ENCODE peak calls at places on chromosome 20, in five cellular contexts. B is left colon, K is kidney glomerular epithelial cell, R is HCEC 1CT, Q is C1 segment of cervical spinal cord. A is an unnamed sample.

GRCh38 chr20:47165376-47165865 is 191.1 kb downstream of the ZMYND8 start:
- DNase-seq in B (no peak), K (no peak), R (no peak), Q (no peak), A (no peak)

GRCh38 chr20:61644387-61645076 is 392.5 kb downstream of the CDH4 start:
- DNase-seq in B (no peak), K (no peak), R (no peak), Q (no peak), A (no peak)

GRCh38 chr20:24146231-24146634 is 157.7 kb upstream of the GGTLC1 start:
- DNase-seq in B (no peak), K (peak; percentile 15), R (no peak), Q (no peak), A (peak; percentile 89)

GRCh38 chr20:44396790-44397189 is 41.3 kb downstream of the HNF4A start:
- DNase-seq in B (no peak), K (no peak), R (no peak), Q (no peak), A (no peak)

GRCh38 chr20:25686081-25687077 is 10.3 kb downstream of the ZNF337 start:
- DNase-seq in B (no peak), K (no peak), R (no peak), Q (peak; percentile 66), A (no peak)

GRCh38 chr20:651713-652610 is 1.0 kb downstream of the SRXN1 start:
- DNase-seq in B (no peak), K (no peak), R (no peak), Q (peak; percentile 19), A (peak; percentile 17)

GRCh38 chr20:51398083-51398482 is 144.4 kb downstream of the NFATC2 start:
- DNase-seq in B (no peak), K (no peak), R (no peak), Q (no peak), A (no peak)

GRCh38 chr20:5773589-5773988 is 23.4 kb downstream of the SHLD1 start:
- DNase-seq in B (no peak), K (no peak), R (no peak), Q (no peak), A (no peak)

GRCh38 chr20:4026093-4026601 is 10.8 kb upstream of the RNF24 start:
- DNase-seq in B (no peak), K (peak; percentile 82), R (peak; percentile 87), Q (peak; percentile 18), A (peak; percentile 52)

GRCh38 chr20:35339007-35339406 is 46.8 kb upstream of the FAM83C start:
- DNase-seq in B (no peak), K (peak; percentile 82), R (peak; percentile 99), Q (no peak), A (peak; percentile 72)

GRCh38 chr20:44069203-44069931 is 117.6 kb downstream of the JPH2 start:
- DNase-seq in B (no peak), K (no peak), R (no peak), Q (no peak), A (no peak)

GRCh38 chr20:34473262-34473883 is 42.8 kb upstream of the DYNLRB1 start:
- DNase-seq in B (no peak), K (no peak), R (peak; percentile 13), Q (no peak), A (no peak)

GRCh38 chr20:35617397-35618031 is 1.9 kb downstream of the SPAG4 start:
- DNase-seq in B (peak; percentile 62), K (peak; percentile 65), R (peak; percentile 82), Q (no peak), A (peak; percentile 94)

GRCh38 chr20:46117704-46118467 is at the start of gene CD40:
- DNase-seq in B (peak; percentile 84), K (peak; percentile 83), R (no peak), Q (peak; percentile 48), A (peak; percentile 91)

GRCh38 chr20:63124092-63124781 is 91.7 kb downstream of the YTHDF1 start:
- DNase-seq in B (no peak), K (no peak), R (peak; percentile 71), Q (no peak), A (no peak)

GRCh38 chr20:21640556-21640955 is 64.9 kb upstream of the PAX1 start:
- DNase-seq in B (no peak), K (no peak), R (no peak), Q (no peak), A (peak; percentile 34)

GRCh38 chr20:45433316-45433715 is 17.4 kb downstream of the PIGT start:
- DNase-seq in B (no peak), K (no peak), R (peak; percentile 67), Q (peak; percentile 34), A (no peak)